ENCODE peak calls at places on chromosome 21, in five cellular contexts. E, R, L, A and D are unnamed samples.

GRCh38 chr21:45590246-45590725 is 48.0 kb upstream of the SLC19A1 start:
- DNase-seq in L (no peak), A (no peak), E (peak), R (no peak), D (no peak)

GRCh38 chr21:45289655-45290515 is 2.2 kb upstream of the POFUT2 start:
- DNase-seq in A (no peak), R (no peak), L (peak), E (no peak), D (peak)

GRCh38 chr21:10463156-10463555 is 58.2 kb upstream of the TPTE start:
- DNase-seq in E (no peak), A (no peak), L (no peak), R (no peak), D (no peak)

GRCh38 chr21:46285761-46286667 is at the start of gene YBEY:
- DNase-seq in R (peak), L (peak), E (peak), A (peak), D (peak)

GRCh38 chr21:39047046-39047445 is 136.2 kb downstream of the PSMG1 start:
- DNase-seq in L (no peak), A (no peak), E (no peak), R (no peak), D (no peak)

GRCh38 chr21:45152265-45152746 is 77.9 kb downstream of the ADARB1 start:
- DNase-seq in A (no peak), R (no peak), E (peak), L (no peak), D (no peak)

GRCh38 chr21:44299085-44299457 is 782 bp upstream of the PFKL start:
- DNase-seq in R (no peak), L (no peak), E (no peak), A (no peak), D (no peak)

GRCh38 chr21:46118305-46118870 is 20.5 kb downstream of the COL6A2 start:
- DNase-seq in A (no peak), E (no peak), L (no peak), R (no peak), D (no peak)

GRCh38 chr21:15617968-15618367 is 111.8 kb upstream of the USP25 start:
- DNase-seq in R (no peak), E (no peak), L (no peak), A (no peak), D (no peak)

GRCh38 chr21:15138475-15138874 is 73.7 kb upstream of the NRIP1 start:
- DNase-seq in L (no peak), A (no peak), R (no peak), E (no peak), D (peak)

GRCh38 chr21:44872568-44873355 is 728 bp downstream of the PTTG1IP start:
- DNase-seq in L (no peak), A (no peak), E (no peak), R (no peak), D (no peak)

GRCh38 chr21:16079830-16080229 is 350.0 kb downstream of the USP25 start:
- DNase-seq in E (no peak), A (peak), L (no peak), R (no peak), D (no peak)

GRCh38 chr21:16084776-16085364 is 355.1 kb downstream of the USP25 start:
- DNase-seq in L (no peak), A (no peak), E (no peak), R (no peak), D (no peak)

GRCh38 chr21:34545079-34545884 is 33.3 kb upstream of the KCNE1 start:
- DNase-seq in E (no peak), L (peak), R (peak), A (peak), D (peak)

GRCh38 chr21:43667191-43667904 is 8.0 kb downstream of the RRP1B start:
- DNase-seq in E (no peak), L (no peak), A (no peak), R (no peak), D (no peak)

GRCh38 chr21:36589352-36589971 is 109.5 kb upstream of the SIM2 start:
- DNase-seq in L (peak), E (peak), A (peak), R (peak), D (no peak)

GRCh38 chr21:25456672-25457071 is 150.6 kb downstream of the MRPL39 start:
- DNase-seq in A (no peak), L (no peak), R (peak), E (no peak), D (no peak)

GRCh38 chr21:25281134-25281533 is 326.1 kb downstream of the MRPL39 start:
- DNase-seq in E (no peak), R (no peak), L (no peak), A (no peak), D (no peak)

GRCh38 chr21:17802568-17802967 is 16.6 kb downstream of the C21orf91 start:
- DNase-seq in E (no peak), L (no peak), R (no peak), A (no peak), D (no peak)

GRCh38 chr21:17492415-17493168 is 20.3 kb upstream of the CXADR start:
- DNase-seq in A (peak), R (no peak), L (no peak), E (no peak), D (no peak)

GRCh38 chr21:16571594-16571993 is 841.8 kb downstream of the USP25 start:
- DNase-seq in R (no peak), A (no peak), E (no peak), L (no peak), D (no peak)

GRCh38 chr21:39175154-39175553 is 8.1 kb downstream of the PSMG1 start:
- DNase-seq in L (no peak), R (no peak), E (no peak), A (no peak), D (no peak)

GRCh38 chr21:45376459-45377324 is 28.3 kb upstream of the COL18A1 start:
- DNase-seq in L (no peak), A (no peak), E (no peak), R (no peak), D (no peak)

GRCh38 chr21:15007716-15008296 is 57.0 kb downstream of the NRIP1 start:
- DNase-seq in R (no peak), L (no peak), A (no peak), E (no peak), D (no peak)

GRCh38 chr21:37848721-37849490 is 67.4 kb downstream of the KCNJ6 start:
- DNase-seq in L (no peak), A (no peak), E (no peak), R (no peak), D (no peak)

GRCh38 chr21:30336596-30336995 is 898 bp downstream of the KRTAP27-1 start:
- DNase-seq in R (no peak), E (no peak), A (no peak), L (no peak), D (no peak)

GRCh38 chr21:30337644-30338170 is at the start of gene KRTAP27-1:
- DNase-seq in A (no peak), R (no peak), L (no peak), E (no peak), D (no peak)

GRCh38 chr21:30345014-30345413 is 3.4 kb downstream of the KRTAP23-1 start:
- DNase-seq in L (no peak), R (no peak), E (no peak), A (no peak), D (no peak)

DNA sequence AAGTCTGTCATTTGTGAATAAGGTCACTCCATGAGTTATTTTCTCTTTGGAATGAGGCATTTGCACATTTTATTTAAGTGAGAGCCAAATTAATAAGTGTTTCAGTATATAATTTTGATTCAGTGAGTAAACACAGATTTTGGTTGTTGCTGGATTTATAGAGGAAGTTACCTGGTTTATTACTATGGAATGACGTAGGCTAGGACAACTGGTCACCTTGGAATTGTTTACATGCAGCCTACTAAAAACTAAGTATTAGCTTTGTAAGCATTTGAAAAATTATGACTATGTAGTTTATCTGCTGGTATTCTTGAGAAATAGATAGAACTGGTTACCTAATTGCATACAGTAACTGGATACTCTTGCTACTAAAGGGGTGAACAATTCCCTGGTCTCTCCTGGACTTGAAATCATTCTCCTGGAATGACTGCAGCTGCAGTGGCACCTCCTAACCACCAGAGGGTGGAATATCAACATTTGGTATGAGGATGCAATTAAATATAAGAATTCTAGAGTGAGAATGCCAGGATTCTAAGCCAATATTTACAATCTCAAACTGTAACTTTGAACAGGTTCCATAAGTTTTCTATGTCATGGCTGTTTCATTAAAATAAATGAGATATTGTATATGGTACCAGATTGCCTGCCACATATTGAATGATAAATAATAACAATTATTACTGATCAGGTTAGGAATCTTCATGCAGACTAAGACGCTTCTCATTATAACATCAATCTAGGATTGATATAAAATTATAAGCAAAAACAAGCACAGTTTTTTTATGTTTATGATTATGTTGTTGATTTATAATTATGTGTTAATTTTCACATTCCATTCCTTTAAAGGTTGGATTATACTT is 3.5 kb upstream of the KRTAP27-1 start:
- DNase-seq in A (peak), R (no peak), E (peak), L (peak), D (peak)
- TF ChIP-seq JUND in A (no peak), R (no peak), E (no peak), L (no peak), D (no peak)

DNA sequence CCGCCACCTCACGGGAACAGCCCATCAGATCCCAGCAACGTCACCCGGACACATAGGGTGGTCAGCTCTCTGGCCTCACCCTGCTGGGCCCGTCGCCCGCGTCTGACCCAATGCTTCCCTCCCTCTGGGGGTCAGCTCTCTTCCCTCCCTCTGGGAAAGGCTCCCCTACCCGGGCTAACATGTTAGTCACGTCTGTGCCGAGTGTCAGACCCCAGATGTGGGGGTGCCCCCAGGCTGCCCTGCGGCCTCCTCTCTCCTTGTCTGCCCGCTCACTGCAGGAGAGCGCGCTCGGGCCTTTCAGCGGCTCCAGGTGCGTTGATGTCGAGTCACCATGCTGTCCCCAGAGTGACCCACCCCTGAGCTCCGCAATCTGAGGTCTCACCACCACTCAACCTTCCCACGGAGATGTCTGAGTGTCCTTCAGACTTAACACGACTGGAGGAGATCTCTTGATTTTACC is 34.3 kb downstream of the SLC37A1 start:
- DNase-seq in E (no peak), A (no peak), R (no peak), L (no peak), D (no peak)
- TF ChIP-seq JUND in E (no peak), A (no peak), R (no peak), L (no peak), D (no peak)

GRCh38 chr21:41751621-41752020 is 15.2 kb downstream of the RIPK4 start:
- DNase-seq in L (no peak), E (no peak), A (no peak), R (no peak), D (peak)

GRCh38 chr21:41752231-41752681 is 14.6 kb downstream of the RIPK4 start:
- DNase-seq in R (no peak), A (no peak), E (no peak), L (no peak), D (no peak)

GRCh38 chr21:41750051-41750450 is 16.8 kb downstream of the RIPK4 start:
- DNase-seq in L (no peak), E (no peak), A (no peak), R (no peak), D (no peak)

GRCh38 chr21:41749286-41749685 is 17.6 kb downstream of the RIPK4 start:
- DNase-seq in L (no peak), A (no peak), R (no peak), E (no peak), D (no peak)

GRCh38 chr21:41750532-41751151 is 16.2 kb downstream of the RIPK4 start:
- DNase-seq in A (peak), R (no peak), E (no peak), L (no peak), D (no peak)
- TF ChIP-seq JUND in A (no peak), R (no peak), E (no peak), L (peak), D (no peak)

DNA sequence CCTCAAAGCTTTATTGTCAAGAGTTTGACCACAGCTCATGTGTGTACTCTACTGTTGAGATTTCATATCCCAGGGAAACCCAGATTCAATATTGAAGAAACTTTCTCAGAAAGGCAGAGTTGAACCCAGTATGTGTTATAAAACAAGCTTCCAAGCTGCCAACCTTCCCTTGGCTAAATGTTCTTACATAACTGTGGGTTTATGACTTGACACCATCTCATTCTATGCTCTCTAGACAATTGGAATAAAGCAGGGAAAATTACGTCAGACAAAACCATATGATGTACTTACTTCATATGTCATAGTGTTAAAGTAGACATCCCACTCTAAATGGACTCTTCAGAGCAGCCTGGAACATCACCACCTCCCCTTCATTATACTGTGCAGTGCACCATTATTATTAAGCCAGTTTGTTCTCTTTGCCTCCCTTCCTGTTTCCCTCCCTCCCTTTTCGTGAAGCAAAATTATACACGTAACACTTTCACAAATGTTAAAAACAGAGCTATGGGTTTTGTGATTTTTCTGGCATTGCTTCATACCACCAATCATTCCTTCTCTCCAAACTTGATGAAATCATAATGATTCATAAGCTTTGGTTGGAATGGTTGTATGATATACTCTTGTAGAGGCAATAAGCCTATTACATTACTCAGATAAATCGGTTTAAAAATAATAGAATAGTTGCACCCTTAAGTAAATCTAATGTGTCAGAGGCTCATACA is 507.2 kb downstream of the LTN1 start:
- DNase-seq in E (no peak), A (no peak), L (no peak), R (no peak), D (no peak)
- TF ChIP-seq JUND in E (no peak), A (no peak), L (no peak), R (no peak), D (no peak)

GRCh38 chr21:33069994-33070811 is at the start of gene OLIG1:
- DNase-seq in L (no peak), R (no peak), A (no peak), E (no peak), D (peak)
- TF ChIP-seq JUND in L (no peak), R (no peak), A (no peak), E (no peak), D (no peak)

GRCh38 chr21:42568377-42568776 is 54.7 kb downstream of the SLC37A1 start:
- DNase-seq in L (no peak), A (no peak), E (no peak), R (no peak), D (no peak)

GRCh38 chr21:42567181-42567560 is 53.5 kb downstream of the SLC37A1 start:
- DNase-seq in A (no peak), E (no peak), R (no peak), L (no peak), D (no peak)

GRCh38 chr21:42568834-42569731 is 55.4 kb downstream of the SLC37A1 start:
- DNase-seq in A (no peak), L (no peak), E (no peak), R (no peak), D (no peak)

GRCh38 chr21:42566524-42567180 is 53.0 kb downstream of the SLC37A1 start:
- DNase-seq in L (no peak), R (no peak), A (no peak), E (no peak), D (no peak)

GRCh38 chr21:42567861-42568260 is 54.2 kb downstream of the SLC37A1 start:
- DNase-seq in R (no peak), E (no peak), L (no peak), A (no peak), D (no peak)
- TF ChIP-seq JUND in R (no peak), E (no peak), L (no peak), A (no peak), D (no peak)

GRCh38 chr21:26756491-26757159 is 88.6 kb downstream of the ADAMTS1 start:
- DNase-seq in A (no peak), R (no peak), L (no peak), E (no peak), D (no peak)
- TF ChIP-seq JUND in A (no peak), R (no peak), L (no peak), E (no peak), D (no peak)